ENCODE peak calls at places on chromosomes 4 and X, in four cellular contexts. One of them, this sample, is unnamed.

GRCh38 chr4:11497972-11498371 is 69.3 kb upstream of the HS3ST1 start:
- DNase-seq in uterus: no peak
- DNase-seq in gastrocnemius medialis: no peak
- DNase-seq in neuronal stem cell: no peak
- DNase-seq in this sample: no peak

GRCh38 chr4:24794916-24795665 is at the start of gene SOD3:
- DNase-seq in uterus: peak; percentile 89
- DNase-seq in gastrocnemius medialis: peak; percentile 48
- DNase-seq in neuronal stem cell: peak; percentile 48
- DNase-seq in this sample: peak; percentile 75

GRCh38 chr4:55396305-55397023 is 707 bp downstream of the TMEM165 start:
- DNase-seq in uterus: peak; percentile 56
- DNase-seq in gastrocnemius medialis: no peak
- DNase-seq in neuronal stem cell: peak; percentile 39
- DNase-seq in this sample: no peak

GRCh38 chrX:151488677-151489076 is 74.8 kb upstream of the PASD1 start:
- DNase-seq in uterus: no peak
- DNase-seq in gastrocnemius medialis: no peak
- DNase-seq in neuronal stem cell: no peak
- DNase-seq in this sample: no peak

GRCh38 chr4:77930876-77931275 is 68.2 kb downstream of the MRPL1 start:
- DNase-seq in uterus: no peak
- DNase-seq in gastrocnemius medialis: no peak
- DNase-seq in neuronal stem cell: no peak
- DNase-seq in this sample: no peak

GRCh38 chrX:126509917-126510316 is 42.7 kb downstream of the DCAF12L1 start:
- DNase-seq in uterus: no peak
- DNase-seq in gastrocnemius medialis: no peak
- DNase-seq in neuronal stem cell: no peak
- DNase-seq in this sample: no peak

GRCh38 chrX:45852884-45853283 is 652.2 kb upstream of the DIPK2B start:
- DNase-seq in uterus: no peak
- DNase-seq in gastrocnemius medialis: no peak
- DNase-seq in neuronal stem cell: no peak
- DNase-seq in this sample: no peak

GRCh38 chr4:909821-910220 is 22.3 kb downstream of the GAK start:
- DNase-seq in uterus: no peak
- DNase-seq in gastrocnemius medialis: no peak
- DNase-seq in neuronal stem cell: no peak
- DNase-seq in this sample: no peak

GRCh38 chrX:16664059-16664458 is 14.1 kb downstream of the S100G start:
- DNase-seq in uterus: no peak
- DNase-seq in gastrocnemius medialis: no peak
- DNase-seq in neuronal stem cell: no peak
- DNase-seq in this sample: no peak

GRCh38 chr4:114924311-114924710 is 189.1 kb downstream of the NDST4 start:
- DNase-seq in uterus: no peak
- DNase-seq in gastrocnemius medialis: no peak
- DNase-seq in neuronal stem cell: peak; percentile 48
- DNase-seq in this sample: no peak

GRCh38 chr4:102343964-102344519 is 1.2 kb downstream of the SLC39A8 start:
- DNase-seq in uterus: peak; percentile 31
- DNase-seq in gastrocnemius medialis: no peak
- DNase-seq in neuronal stem cell: peak; percentile 37
- DNase-seq in this sample: peak; percentile 11

GRCh38 chr4:170243662-170244288 is 154.0 kb upstream of the AADAT start:
- DNase-seq in uterus: no peak
- DNase-seq in gastrocnemius medialis: no peak
- DNase-seq in neuronal stem cell: no peak
- DNase-seq in this sample: no peak

GRCh38 chrX:110563276-110563675 is 204.6 kb downstream of the RTL9 start:
- DNase-seq in uterus: no peak
- DNase-seq in gastrocnemius medialis: no peak
- DNase-seq in neuronal stem cell: no peak
- DNase-seq in this sample: no peak

GRCh38 chrX:133085785-133086184 is 11.1 kb downstream of the USP26 start:
- DNase-seq in uterus: no peak
- DNase-seq in gastrocnemius medialis: no peak
- DNase-seq in neuronal stem cell: no peak
- DNase-seq in this sample: no peak

GRCh38 chrX:650274-650673 is 19.7 kb downstream of the SHOX start:
- DNase-seq in uterus: no peak
- DNase-seq in gastrocnemius medialis: no peak
- DNase-seq in neuronal stem cell: no peak
- DNase-seq in this sample: no peak

GRCh38 chr4:186829740-186830449 is 106.2 kb upstream of the FAT1 start:
- DNase-seq in uterus: no peak
- DNase-seq in gastrocnemius medialis: no peak
- DNase-seq in neuronal stem cell: no peak
- DNase-seq in this sample: no peak

GRCh38 chrX:124232523-124233201 is 99.8 kb upstream of the TEX13D start:
- DNase-seq in uterus: no peak
- DNase-seq in gastrocnemius medialis: no peak
- DNase-seq in neuronal stem cell: no peak
- DNase-seq in this sample: no peak

GRCh38 chr4:12846368-12846767 is 637.8 kb downstream of the RAB28 start:
- DNase-seq in uterus: no peak
- DNase-seq in gastrocnemius medialis: no peak
- DNase-seq in neuronal stem cell: no peak
- DNase-seq in this sample: no peak

GRCh38 chrX:44785652-44786051 is 58.2 kb upstream of the DUSP21 start:
- DNase-seq in uterus: no peak
- DNase-seq in gastrocnemius medialis: no peak
- DNase-seq in neuronal stem cell: no peak
- DNase-seq in this sample: no peak

GRCh38 chr4:144582105-144582850 is 63.7 kb upstream of the HHIP start:
- DNase-seq in uterus: no peak
- DNase-seq in gastrocnemius medialis: no peak
- DNase-seq in neuronal stem cell: no peak
- DNase-seq in this sample: no peak

GRCh38 chr4:22496165-22496813 is 19.6 kb downstream of the ADGRA3 start:
- DNase-seq in uterus: no peak
- DNase-seq in gastrocnemius medialis: no peak
- DNase-seq in neuronal stem cell: no peak
- DNase-seq in this sample: no peak

GRCh38 chrX:15349046-15349445 is 13.7 kb upstream of the PIGA start:
- DNase-seq in uterus: peak; percentile 52
- DNase-seq in gastrocnemius medialis: no peak
- DNase-seq in neuronal stem cell: peak; percentile 46
- DNase-seq in this sample: peak; percentile 67

GRCh38 chr4:162241857-162242256 is 78.1 kb upstream of the FSTL5 start:
- DNase-seq in uterus: no peak
- DNase-seq in gastrocnemius medialis: no peak
- DNase-seq in neuronal stem cell: no peak
- DNase-seq in this sample: no peak

GRCh38 chr4:168221298-168221697 is 97.3 kb downstream of the DDX60 start:
- DNase-seq in uterus: no peak
- DNase-seq in gastrocnemius medialis: no peak
- DNase-seq in neuronal stem cell: no peak
- DNase-seq in this sample: no peak

GRCh38 chr4:170047774-170048354 is 21.7 kb upstream of the MFAP3L start:
- DNase-seq in uterus: peak; percentile 67
- DNase-seq in gastrocnemius medialis: peak; percentile 15
- DNase-seq in neuronal stem cell: peak; percentile 59
- DNase-seq in this sample: peak; percentile 26

GRCh38 chr4:153529646-153530045 is 63.5 kb downstream of the TMEM131L start:
- DNase-seq in uterus: no peak
- DNase-seq in gastrocnemius medialis: no peak
- DNase-seq in neuronal stem cell: no peak
- DNase-seq in this sample: no peak
- H3K4me1 ChIP-seq in uterus: no peaks in the 10 kb centered on the region
- H3K4me1 ChIP-seq in gastrocnemius medialis: peaks cover 65% of the 10 kb centered on the region
- H3K4me1 ChIP-seq in neuronal stem cell: no peaks in the 10 kb centered on the region
- H3K4me1 ChIP-seq in this sample: peaks cover 21% of the 10 kb centered on the region

DNA sequence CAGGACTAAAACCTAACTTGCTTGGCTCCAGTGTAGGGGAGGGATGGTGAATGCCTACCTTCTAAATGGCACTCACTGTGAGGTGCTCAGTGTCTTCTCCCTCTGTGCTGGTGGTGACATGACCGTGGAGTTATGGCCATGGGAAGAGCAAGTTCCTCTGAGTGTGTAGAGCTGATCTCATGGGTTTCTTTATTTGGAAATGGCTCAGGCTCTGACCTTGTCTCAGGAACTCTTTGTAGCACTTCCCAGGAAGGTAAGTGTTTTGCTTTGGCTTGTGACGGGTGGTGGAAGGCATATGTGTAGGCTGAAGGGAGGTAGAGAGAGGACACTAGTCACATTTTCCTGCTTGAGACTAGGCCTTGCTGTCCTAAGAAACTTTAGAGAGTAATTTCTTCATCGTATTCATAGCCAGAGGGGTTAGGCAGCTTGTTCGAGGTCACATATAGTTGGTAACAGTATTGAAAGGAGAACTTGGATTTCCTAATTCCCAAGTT is 6.5 kb downstream of the MSN start:
- DNase-seq in uterus: no peak
- DNase-seq in gastrocnemius medialis: no peak
- DNase-seq in neuronal stem cell: no peak
- DNase-seq in this sample: no peak
- H3K4me1 ChIP-seq in uterus: no peaks in the 10 kb centered on the region
- H3K4me1 ChIP-seq in gastrocnemius medialis: peaks cover 49% of the 10 kb centered on the region
- H3K4me1 ChIP-seq in neuronal stem cell: peaks cover 4% of the 10 kb centered on the region
- H3K4me1 ChIP-seq in this sample: peaks cover 38% of the 10 kb centered on the region

DNA sequence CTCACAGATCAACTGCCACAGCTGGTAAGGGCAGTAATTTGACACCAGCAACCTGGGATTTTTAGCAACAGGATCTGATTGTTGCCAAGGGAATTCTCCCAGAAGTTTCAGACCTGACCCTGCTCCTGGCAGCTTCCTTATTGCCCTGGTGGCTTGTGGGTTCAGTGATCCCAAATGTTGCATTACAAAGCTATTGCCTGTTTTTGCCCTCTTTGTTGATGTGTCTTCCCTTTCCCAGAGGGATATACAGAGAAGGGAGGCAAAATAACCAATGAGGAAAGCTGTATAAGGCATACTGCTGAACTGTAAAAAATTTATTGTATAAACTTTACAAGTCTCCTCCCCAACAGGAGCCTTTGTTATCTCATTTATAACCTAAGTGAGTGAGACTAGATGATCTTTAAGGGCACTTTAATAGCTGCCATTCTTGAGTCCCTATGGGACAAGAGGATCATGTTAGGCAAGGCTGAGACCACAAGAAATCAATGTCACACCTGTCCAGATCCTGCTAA is 22.2 kb downstream of the VSIG4 start:
- DNase-seq in uterus: no peak
- DNase-seq in gastrocnemius medialis: no peak
- DNase-seq in neuronal stem cell: no peak
- DNase-seq in this sample: no peak
- H3K4me1 ChIP-seq in uterus: no peaks in the 10 kb centered on the region
- H3K4me1 ChIP-seq in gastrocnemius medialis: no peaks in the 10 kb centered on the region
- H3K4me1 ChIP-seq in neuronal stem cell: no peaks in the 10 kb centered on the region
- H3K4me1 ChIP-seq in this sample: no peaks in the 10 kb centered on the region

DNA sequence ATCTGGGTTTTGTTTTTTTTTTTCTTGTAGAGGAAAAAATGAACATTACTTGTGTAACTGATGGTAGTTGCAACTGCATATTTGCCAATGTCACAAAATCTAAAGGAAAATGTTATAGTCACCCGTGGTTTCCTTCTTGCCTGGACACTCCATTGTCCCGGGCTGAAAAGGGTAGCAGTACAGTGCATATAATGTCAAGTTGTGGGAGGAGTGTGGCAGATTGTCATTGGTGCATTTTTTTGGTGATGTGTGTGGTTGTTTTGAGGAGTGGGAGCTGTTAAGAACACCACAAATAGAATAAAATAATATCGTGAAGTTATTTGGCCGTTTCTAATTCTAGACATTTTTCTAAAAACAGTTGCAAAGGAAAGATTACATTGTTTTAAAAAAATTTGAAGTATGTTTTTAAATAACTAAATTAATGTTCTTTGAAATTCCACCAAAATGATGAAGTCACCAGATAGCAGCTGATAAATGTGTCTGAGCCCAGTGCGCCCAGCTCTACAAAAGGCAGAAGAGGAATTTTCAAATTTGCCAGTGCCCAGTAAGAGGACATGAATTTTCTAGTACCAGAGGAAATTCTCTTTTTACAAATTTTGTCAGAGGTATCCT is 1.3 kb downstream of the PKD2 start:
- DNase-seq in uterus: no peak
- DNase-seq in gastrocnemius medialis: no peak
- DNase-seq in neuronal stem cell: no peak
- DNase-seq in this sample: no peak
- H3K4me1 ChIP-seq in uterus: peaks cover 12% of the 10 kb centered on the region
- H3K4me1 ChIP-seq in gastrocnemius medialis: peaks cover 20% of the 10 kb centered on the region
- H3K4me1 ChIP-seq in neuronal stem cell: peaks cover 5% of the 10 kb centered on the region
- H3K4me1 ChIP-seq in this sample: peaks cover 5% of the 10 kb centered on the region

DNA sequence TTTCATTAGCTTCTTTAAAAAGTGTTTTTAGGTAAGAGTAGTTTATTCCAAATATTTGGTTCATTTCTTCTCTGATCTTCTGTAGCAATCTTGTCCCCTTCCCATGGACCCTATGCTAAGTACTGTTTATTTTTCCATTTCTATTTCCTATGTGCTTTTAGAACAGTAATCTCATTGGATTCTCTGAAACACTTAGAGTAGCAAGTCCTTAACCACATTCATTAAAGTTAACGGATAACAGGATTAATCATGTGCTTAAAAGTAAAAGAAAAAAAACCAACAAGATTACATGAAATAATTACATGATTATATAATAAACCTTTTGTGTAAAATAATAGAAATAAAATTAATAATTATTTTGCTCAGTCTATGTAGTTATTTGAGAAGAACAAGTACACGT is 929.7 kb downstream of the C4orf33 start:
- DNase-seq in uterus: no peak
- DNase-seq in gastrocnemius medialis: no peak
- DNase-seq in neuronal stem cell: no peak
- DNase-seq in this sample: no peak
- H3K4me1 ChIP-seq in uterus: no peaks in the 10 kb centered on the region
- H3K4me1 ChIP-seq in gastrocnemius medialis: no peaks in the 10 kb centered on the region
- H3K4me1 ChIP-seq in neuronal stem cell: peaks cover 5% of the 10 kb centered on the region
- H3K4me1 ChIP-seq in this sample: no peaks in the 10 kb centered on the region

DNA sequence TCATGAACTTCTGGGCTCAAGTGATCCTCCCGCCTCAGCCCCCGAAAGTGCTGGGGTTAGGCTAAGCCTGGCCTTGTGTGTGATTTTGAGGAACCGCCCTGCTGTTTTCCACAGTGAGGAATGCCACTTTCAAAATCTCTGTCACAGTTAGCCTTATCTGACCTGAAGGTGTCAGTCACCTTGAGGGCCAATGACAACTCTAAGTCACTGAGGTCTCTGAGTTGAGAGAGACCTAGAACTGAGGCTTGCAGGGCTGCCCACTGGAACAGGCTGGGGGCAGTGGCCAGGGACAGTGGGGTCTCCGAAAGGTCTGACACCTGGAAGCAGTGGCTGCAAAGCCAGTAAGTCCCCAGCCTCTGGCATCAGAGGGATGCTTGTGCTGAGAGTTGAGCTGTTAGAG is 6.1 kb downstream of the TADA2B start:
- DNase-seq in uterus: no peak
- DNase-seq in gastrocnemius medialis: no peak
- DNase-seq in neuronal stem cell: no peak
- DNase-seq in this sample: no peak
- H3K4me1 ChIP-seq in uterus: peaks cover 6% of the 10 kb centered on the region
- H3K4me1 ChIP-seq in gastrocnemius medialis: peaks cover 72% of the 10 kb centered on the region
- H3K4me1 ChIP-seq in neuronal stem cell: peaks cover 8% of the 10 kb centered on the region
- H3K4me1 ChIP-seq in this sample: peaks cover 23% of the 10 kb centered on the region

GRCh38 chr4:130026185-130026584 is 930.2 kb downstream of the C4orf33 start:
- DNase-seq in uterus: no peak
- DNase-seq in gastrocnemius medialis: no peak
- DNase-seq in neuronal stem cell: peak; percentile 82
- DNase-seq in this sample: no peak
- H3K4me1 ChIP-seq in uterus: no peaks in the 10 kb centered on the region
- H3K4me1 ChIP-seq in gastrocnemius medialis: no peaks in the 10 kb centered on the region
- H3K4me1 ChIP-seq in neuronal stem cell: peaks cover 5% of the 10 kb centered on the region
- H3K4me1 ChIP-seq in this sample: no peaks in the 10 kb centered on the region

GRCh38 chr4:81595798-81596610 is 124.3 kb upstream of the RASGEF1B start:
- DNase-seq in uterus: no peak
- DNase-seq in gastrocnemius medialis: no peak
- DNase-seq in neuronal stem cell: no peak
- DNase-seq in this sample: no peak
- H3K4me1 ChIP-seq in uterus: no peaks in the 10 kb centered on the region
- H3K4me1 ChIP-seq in gastrocnemius medialis: no peaks in the 10 kb centered on the region
- H3K4me1 ChIP-seq in neuronal stem cell: peaks cover 5% of the 10 kb centered on the region
- H3K4me1 ChIP-seq in this sample: peaks cover 16% of the 10 kb centered on the region